ENCODE peak calls at places on chromosome 12, in nine cellular contexts. P is heart right ventricle, E is GM23338, X is upper lobe of left lung, F is heart left ventricle, S is gastrocnemius medialis, M is psoas muscle, Z is pancreas, C is epithelial cell of esophagus. K is an unnamed sample.

GRCh38 chr12:79891506-79892162 is 43.3 kb downstream of the PPP1R12A start:
- DNase-seq in S (peak; percentile 13), M (no peak), F (no peak), P (no peak), C (peak; percentile 1), X (no peak), Z (no peak), E (no peak), K (no peak)

GRCh38 chr12:129672110-129672509 is 231.7 kb downstream of the TMEM132D start:
- DNase-seq in M (no peak), E (no peak), P (no peak), C (no peak), F (no peak), S (no peak), X (no peak), Z (no peak), K (no peak)

GRCh38 chr12:123363743-123364531 is 710 bp downstream of the SBNO1 start:
- DNase-seq in X (peak; percentile 26), E (peak; percentile 44), M (peak; percentile 32), C (peak; percentile 11), F (peak; percentile 33), P (peak; percentile 19), Z (peak; percentile 37), S (no peak), K (no peak)

GRCh38 chr12:91506461-91506860 is 323.8 kb upstream of the DCN start:
- DNase-seq in M (no peak), Z (no peak), C (no peak), F (no peak), E (no peak), S (no peak), X (no peak), P (no peak), K (no peak)

GRCh38 chr12:78887008-78887407 is 22.4 kb downstream of the SYT1 start:
- DNase-seq in C (peak; percentile 86), Z (no peak), P (no peak), F (no peak), S (no peak), X (no peak), M (no peak), E (no peak), K (no peak)

GRCh38 chr12:20305470-20305869 is 62.9 kb upstream of the PDE3A start:
- DNase-seq in Z (no peak), S (no peak), M (no peak), E (no peak), X (no peak), C (no peak), F (no peak), P (no peak), K (no peak)

GRCh38 chr12:3987571-3987970 is 114.4 kb upstream of the PARP11 start:
- DNase-seq in P (no peak), X (no peak), S (no peak), E (no peak), Z (no peak), F (no peak), M (no peak), C (no peak), K (no peak)

GRCh38 chr12:51326762-51327439 is 2.9 kb upstream of the BIN2 start:
- DNase-seq in X (peak; percentile 56), S (no peak), M (peak; percentile 23), F (no peak), P (peak; percentile 22), Z (no peak), C (peak; percentile 59), E (no peak), K (no peak)

GRCh38 chr12:76921891-76922664 is 43.3 kb upstream of the CSRP2 start:
- DNase-seq in F (no peak), E (no peak), X (no peak), S (no peak), M (no peak), Z (no peak), C (no peak), P (no peak), K (no peak)

GRCh38 chr12:76922821-76923315 is 44.0 kb upstream of the CSRP2 start:
- DNase-seq in F (no peak), C (no peak), P (no peak), Z (no peak), S (no peak), M (no peak), X (no peak), E (no peak), K (no peak)

GRCh38 chr12:76929499-76929898 is 50.7 kb upstream of the CSRP2 start:
- DNase-seq in M (no peak), C (no peak), Z (no peak), S (no peak), P (no peak), E (peak; percentile 45), X (no peak), F (no peak), K (no peak)

GRCh38 chr12:76927170-76927784 is 48.5 kb upstream of the CSRP2 start:
- DNase-seq in P (no peak), M (no peak), S (no peak), C (peak; percentile 61), X (no peak), F (peak; percentile 28), E (peak; percentile 90), Z (no peak), K (no peak)
- TF ChIP-seq CTCF in P (peak; percentile 49), M (peak; percentile 16), S (no peak), C (peak; percentile 59), X (no peak), F (peak; percentile 23), E (peak; percentile 95), Z (no peak), K (no peak)

GRCh38 chr12:55683676-55684075 is 24.0 kb downstream of the ITGA7 start:
- DNase-seq in C (no peak), S (no peak), X (no peak), Z (no peak), F (no peak), E (no peak), P (no peak), M (no peak), K (no peak)

GRCh38 chr12:55684761-55685370 is 22.8 kb downstream of the ITGA7 start:
- DNase-seq in M (no peak), C (no peak), S (no peak), X (no peak), F (no peak), Z (no peak), E (no peak), P (no peak), K (peak; percentile 35)

GRCh38 chr12:55682087-55682796 is 25.5 kb downstream of the ITGA7 start:
- DNase-seq in S (no peak), Z (no peak), C (no peak), F (no peak), E (no peak), X (no peak), P (no peak), M (no peak), K (no peak)

GRCh38 chr12:55679691-55680090 is 28.0 kb downstream of the ITGA7 start:
- DNase-seq in E (no peak), F (no peak), P (no peak), C (no peak), Z (no peak), M (no peak), X (no peak), S (peak; percentile 15), K (no peak)

GRCh38 chr12:55681142-55682077 is 26.3 kb downstream of the ITGA7 start:
- DNase-seq in C (peak; percentile 46), M (peak; percentile 81), Z (peak; percentile 78), S (peak; percentile 85), P (peak; percentile 65), E (peak; percentile 94), X (peak; percentile 70), F (peak; percentile 78), K (peak; percentile 43)
- TF ChIP-seq CTCF in C (peak; percentile 23), M (peak; percentile 38), Z (peak; percentile 11), S (peak; percentile 53), P (peak; percentile 33), E (peak; percentile 63), X (peak; percentile 20), F (peak; percentile 36), K (no peak)

DNA sequence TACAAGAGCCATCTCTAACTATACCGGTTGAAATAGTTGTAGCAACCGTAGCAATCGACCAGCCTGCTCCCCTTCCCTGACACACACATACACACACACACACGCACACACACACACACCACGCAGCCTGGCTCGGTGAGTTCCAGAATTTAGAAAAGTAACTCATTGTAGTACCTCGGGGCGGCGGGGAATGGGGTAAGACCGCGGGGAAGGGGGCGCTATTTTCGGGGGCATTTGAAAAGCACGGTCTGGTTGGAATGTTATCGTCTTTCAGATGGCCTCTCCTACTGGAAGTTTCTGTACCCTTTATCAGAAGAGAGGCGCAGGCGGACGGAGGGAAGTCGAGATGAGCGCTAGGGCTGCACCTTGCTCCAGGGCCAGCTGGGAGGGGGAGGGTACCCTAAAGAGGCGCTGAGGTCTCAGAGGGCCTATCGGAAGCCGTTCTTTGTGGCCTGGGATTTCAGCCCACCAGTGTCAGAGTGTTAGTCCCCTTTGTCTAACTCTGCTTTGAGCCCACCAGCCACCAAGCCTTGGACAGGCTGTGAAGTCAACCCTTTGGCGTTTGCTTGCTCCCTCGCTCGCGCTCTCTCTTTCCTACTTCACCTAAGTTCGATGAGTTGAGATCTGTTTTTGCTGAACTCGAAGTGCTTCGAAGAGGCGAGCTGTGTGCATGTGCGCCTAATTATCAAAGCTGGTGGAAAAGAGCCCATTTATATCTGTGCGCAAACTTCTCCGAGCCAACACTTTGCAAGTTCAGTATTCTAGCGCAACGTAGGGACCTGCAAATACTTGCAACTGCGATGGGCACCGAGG is 844 bp downstream of the COL2A1 start:
- DNase-seq in M (no peak), C (peak; percentile 24), S (no peak), X (no peak), F (no peak), E (peak; percentile 64), P (no peak), Z (no peak), K (no peak)
- TF ChIP-seq CTCF in M (no peak), C (no peak), S (no peak), X (no peak), F (no peak), E (peak; percentile 38), P (no peak), Z (no peak), K (no peak)

GRCh38 chr12:5562581-5562980 is 130.7 kb downstream of the NTF3 start:
- DNase-seq in C (no peak), E (no peak), X (no peak), M (no peak), P (no peak), S (no peak), Z (no peak), F (no peak), K (no peak)

GRCh38 chr12:5567021-5567744 is 135.3 kb downstream of the NTF3 start:
- DNase-seq in F (peak; percentile 77), X (no peak), E (no peak), M (no peak), P (peak; percentile 64), S (no peak), Z (no peak), C (no peak), K (no peak)

GRCh38 chr12:5561843-5562242 is 129.9 kb downstream of the NTF3 start:
- DNase-seq in F (no peak), S (no peak), C (no peak), E (no peak), M (no peak), Z (no peak), X (no peak), P (no peak), K (no peak)

GRCh38 chr12:5568325-5568981 is 136.5 kb downstream of the NTF3 start:
- DNase-seq in M (no peak), C (peak; percentile 1), S (no peak), P (no peak), X (no peak), E (no peak), Z (no peak), F (no peak), K (no peak)

DNA sequence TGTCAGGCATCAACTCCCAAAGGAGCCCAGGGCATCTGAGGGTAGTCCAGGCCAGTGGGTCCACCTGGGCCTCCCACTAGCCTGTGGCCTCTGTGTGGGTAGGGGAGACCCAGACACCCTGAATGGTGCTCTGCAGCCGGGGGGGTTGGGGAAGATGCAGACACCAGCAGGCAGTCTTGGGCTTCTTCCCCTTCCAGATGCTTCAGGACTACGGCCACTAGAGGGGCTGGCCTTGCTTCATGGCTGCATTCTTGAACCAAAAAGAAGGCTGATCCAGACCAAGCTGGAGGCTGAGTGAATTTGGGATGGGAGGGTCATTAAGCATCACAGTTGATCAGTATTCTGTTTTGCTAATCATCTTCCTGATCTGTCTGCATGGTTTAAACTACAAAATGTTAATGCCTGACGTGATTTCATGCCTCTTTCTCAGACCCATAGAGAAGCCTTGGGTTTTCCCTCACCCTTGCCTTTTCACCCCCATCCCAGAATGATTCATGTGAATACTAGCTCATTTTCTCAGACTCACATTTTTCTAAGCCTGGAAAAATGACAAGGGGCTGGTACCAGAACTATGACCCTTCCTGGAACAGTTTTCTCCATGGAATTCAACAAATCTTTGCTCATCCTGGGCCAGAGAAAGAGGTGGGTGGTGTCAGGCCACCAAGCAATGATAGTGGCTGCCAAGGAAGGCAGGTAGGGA is 134.2 kb downstream of the NTF3 start:
- DNase-seq in Z (no peak), E (no peak), M (no peak), X (no peak), F (no peak), C (no peak), P (no peak), S (no peak), K (no peak)
- TF ChIP-seq CTCF in Z (no peak), E (no peak), M (no peak), X (no peak), F (no peak), C (no peak), P (no peak), S (no peak), K (no peak)

K was measured in dorsolateral prefrontal cortex.